ENCODE peak calls at places on chromosome 20, in six cellular contexts. T, G, U, P, C and A are unnamed samples.

GRCh38 chr20:40538126-40538525 is 150.9 kb downstream of the MAFB start:
- DNase-seq in C (no peak), G (no peak), U (no peak), P (no peak), T (no peak), A (no peak)

GRCh38 chr20:38196592-38196991 is 31.5 kb upstream of the TGM2 start:
- DNase-seq in U (no peak), C (no peak), P (peak), T (peak), G (peak), A (peak)

GRCh38 chr20:33137195-33137594 is 30.8 kb upstream of the BPIFA2 start:
- DNase-seq in U (no peak), T (no peak), P (no peak), G (no peak), C (no peak), A (no peak)

GRCh38 chr20:33531047-33531877 is 41.4 kb downstream of the CBFA2T2 start:
- DNase-seq in P (no peak), C (no peak), U (no peak), T (no peak), G (peak), A (no peak)

GRCh38 chr20:62885808-62886708 is 24.4 kb upstream of the TCFL5 start:
- DNase-seq in U (no peak), C (no peak), T (no peak), G (no peak), P (no peak), A (no peak)

GRCh38 chr20:58634121-58634817 is 16.8 kb upstream of the STX16 start:
- DNase-seq in C (peak), P (peak), G (peak), T (no peak), U (no peak), A (peak)

GRCh38 chr20:62030834-62031434 is 34.7 kb downstream of the TAF4 start:
- DNase-seq in P (no peak), C (no peak), T (peak), G (no peak), U (no peak), A (no peak)

GRCh38 chr20:62342910-62343309 is 24.2 kb downstream of the LAMA5 start:
- DNase-seq in G (peak), C (no peak), P (no peak), T (no peak), U (no peak), A (no peak)

GRCh38 chr20:53737404-53738038 is 143.9 kb upstream of the ZNF217 start:
- DNase-seq in T (no peak), U (no peak), C (no peak), G (no peak), P (no peak), A (no peak)

GRCh38 chr20:31560900-31561598 is 44.0 kb upstream of the ID1 start:
- DNase-seq in U (peak), T (no peak), C (no peak), P (no peak), G (peak), A (peak)

GRCh38 chr20:33668087-33668790 is 1.5 kb downstream of the ACTL10 start:
- DNase-seq in U (peak), T (peak), C (peak), P (no peak), G (no peak), A (no peak)